ENCODE peak calls at places on chromosomes 6 and 20, in ten cellular contexts. One of them, this sample, is unnamed.

GRCh38 chr20:64223526-64224067 is 32.0 kb upstream of the PCMTD2 start:
- DNase-seq in H1: peak
- DNase-seq in A549: no peak
- DNase-seq in sigmoid colon: no peak
- DNase-seq in GM12878: no peak
- DNase-seq in suprapubic skin: no peak
- DNase-seq in HepG2: peak
- DNase-seq in ovary: peak
- DNase-seq in transverse colon: no peak
- DNase-seq in stomach: no peak
- DNase-seq in this sample: no peak

GRCh38 chr6:44960898-44961297 is 367.2 kb upstream of the RUNX2 start:
- DNase-seq in transverse colon: no peak
- DNase-seq in GM12878: peak
- DNase-seq in H1: no peak
- DNase-seq in HepG2: peak
- DNase-seq in sigmoid colon: no peak
- DNase-seq in suprapubic skin: no peak
- DNase-seq in A549: no peak
- DNase-seq in stomach: no peak
- DNase-seq in ovary: no peak
- DNase-seq in this sample: no peak

GRCh38 chr20:3687655-3688054 is 5.8 kb upstream of the ADAM33 start:
- DNase-seq in ovary: no peak
- DNase-seq in suprapubic skin: no peak
- DNase-seq in A549: peak
- DNase-seq in GM12878: no peak
- DNase-seq in sigmoid colon: no peak
- DNase-seq in HepG2: peak
- DNase-seq in stomach: no peak
- DNase-seq in H1: no peak
- DNase-seq in transverse colon: no peak
- DNase-seq in this sample: no peak

GRCh38 chr6:110075406-110075805 is 97.3 kb downstream of the GPR6 start:
- DNase-seq in suprapubic skin: no peak
- DNase-seq in sigmoid colon: no peak
- DNase-seq in GM12878: no peak
- DNase-seq in ovary: no peak
- DNase-seq in A549: no peak
- DNase-seq in H1: no peak
- DNase-seq in transverse colon: no peak
- DNase-seq in HepG2: no peak
- DNase-seq in stomach: no peak
- DNase-seq in this sample: no peak

GRCh38 chr6:12769556-12770255 is 53.1 kb downstream of the PHACTR1 start:
- DNase-seq in stomach: no peak
- DNase-seq in transverse colon: no peak
- DNase-seq in suprapubic skin: no peak
- DNase-seq in HepG2: no peak
- DNase-seq in ovary: no peak
- DNase-seq in A549: no peak
- DNase-seq in H1: no peak
- DNase-seq in GM12878: no peak
- DNase-seq in sigmoid colon: no peak
- DNase-seq in this sample: no peak

GRCh38 chr20:63290136-63290676 is 2.8 kb upstream of the COL20A1 start:
- DNase-seq in GM12878: no peak
- DNase-seq in A549: no peak
- DNase-seq in suprapubic skin: no peak
- DNase-seq in ovary: no peak
- DNase-seq in H1: no peak
- DNase-seq in sigmoid colon: no peak
- DNase-seq in transverse colon: no peak
- DNase-seq in stomach: no peak
- DNase-seq in HepG2: no peak
- DNase-seq in this sample: no peak

GRCh38 chr20:54161008-54161820 is 12.6 kb downstream of the CYP24A1 start:
- DNase-seq in transverse colon: no peak
- DNase-seq in ovary: no peak
- DNase-seq in A549: peak
- DNase-seq in suprapubic skin: no peak
- DNase-seq in H1: no peak
- DNase-seq in sigmoid colon: no peak
- DNase-seq in HepG2: no peak
- DNase-seq in stomach: no peak
- DNase-seq in GM12878: no peak
- DNase-seq in this sample: no peak

GRCh38 chr6:63764318-63764916 is 128.8 kb downstream of the PHF3 start:
- DNase-seq in HepG2: peak
- DNase-seq in stomach: no peak
- DNase-seq in A549: peak
- DNase-seq in suprapubic skin: no peak
- DNase-seq in H1: no peak
- DNase-seq in sigmoid colon: no peak
- DNase-seq in ovary: no peak
- DNase-seq in GM12878: peak
- DNase-seq in transverse colon: no peak
- DNase-seq in this sample: no peak

GRCh38 chr6:143449731-143450452 is 603 bp downstream of the ADAT2 start:
- DNase-seq in A549: peak
- DNase-seq in transverse colon: peak
- DNase-seq in H1: no peak
- DNase-seq in GM12878: peak
- DNase-seq in ovary: no peak
- DNase-seq in suprapubic skin: no peak
- DNase-seq in sigmoid colon: no peak
- DNase-seq in stomach: no peak
- DNase-seq in HepG2: peak
- DNase-seq in this sample: peak

GRCh38 chr6:70860044-70860443 is 96.8 kb downstream of the B3GAT2 start:
- DNase-seq in GM12878: no peak
- DNase-seq in stomach: no peak
- DNase-seq in HepG2: no peak
- DNase-seq in transverse colon: no peak
- DNase-seq in ovary: no peak
- DNase-seq in H1: no peak
- DNase-seq in sigmoid colon: no peak
- DNase-seq in A549: no peak
- DNase-seq in suprapubic skin: no peak
- DNase-seq in this sample: no peak

GRCh38 chr6:144816936-144817335 is 531.8 kb downstream of the UTRN start:
- DNase-seq in suprapubic skin: no peak
- DNase-seq in transverse colon: no peak
- DNase-seq in ovary: no peak
- DNase-seq in GM12878: no peak
- DNase-seq in H1: no peak
- DNase-seq in HepG2: peak
- DNase-seq in sigmoid colon: no peak
- DNase-seq in A549: no peak
- DNase-seq in stomach: no peak
- DNase-seq in this sample: no peak

GRCh38 chr6:68651018-68651985 is 16.2 kb downstream of the ADGRB3 start:
- DNase-seq in stomach: no peak
- DNase-seq in HepG2: no peak
- DNase-seq in A549: no peak
- DNase-seq in transverse colon: no peak
- DNase-seq in suprapubic skin: no peak
- DNase-seq in ovary: no peak
- DNase-seq in sigmoid colon: no peak
- DNase-seq in H1: no peak
- DNase-seq in GM12878: no peak
- DNase-seq in this sample: no peak
- H3K4me3 ChIP-seq in stomach: no peak
- H3K4me3 ChIP-seq in HepG2: no peak
- H3K4me3 ChIP-seq in A549: no peak
- H3K4me3 ChIP-seq in transverse colon: no peak
- H3K4me3 ChIP-seq in suprapubic skin: no peak
- H3K4me3 ChIP-seq in ovary: no peak
- H3K4me3 ChIP-seq in sigmoid colon: no peak
- H3K4me3 ChIP-seq in H1: no peak
- H3K4me3 ChIP-seq in GM12878: no peak
- H3K4me3 ChIP-seq in this sample: no peak

DNA sequence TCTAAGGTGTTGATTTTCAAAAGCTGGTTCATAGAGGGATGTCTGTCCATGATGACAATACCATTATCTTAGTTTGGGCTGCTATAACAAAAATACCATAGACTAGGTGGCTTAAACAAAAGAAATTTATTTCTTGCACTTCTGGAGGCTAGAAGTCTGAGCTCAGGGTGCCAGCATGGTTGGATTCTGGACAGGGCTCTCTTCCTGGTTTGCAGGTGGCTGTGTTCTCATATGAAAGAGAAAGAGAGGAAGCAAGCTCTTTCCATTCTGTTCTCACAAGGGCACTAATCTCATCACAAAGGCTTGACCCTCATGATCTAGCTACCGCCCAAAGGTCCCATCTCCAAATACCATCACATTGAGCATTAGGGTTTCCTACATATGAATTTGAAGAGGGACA is 144.5 kb upstream of the SLC24A3 start:
- DNase-seq in GM12878: no peak
- DNase-seq in H1: no peak
- DNase-seq in stomach: no peak
- DNase-seq in HepG2: no peak
- DNase-seq in suprapubic skin: no peak
- DNase-seq in transverse colon: no peak
- DNase-seq in ovary: no peak
- DNase-seq in A549: no peak
- DNase-seq in sigmoid colon: no peak
- DNase-seq in this sample: no peak
- TF ChIP-seq EP300 in GM12878: no peak
- TF ChIP-seq EP300 in H1: no peak
- TF ChIP-seq EP300 in stomach: no peak
- TF ChIP-seq EP300 in HepG2: no peak
- TF ChIP-seq EP300 in suprapubic skin: no peak
- TF ChIP-seq EP300 in transverse colon: no peak
- TF ChIP-seq EP300 in ovary: no peak
- TF ChIP-seq EP300 in A549: no peak
- TF ChIP-seq EP300 in sigmoid colon: no peak
- TF ChIP-seq EP300 in this sample: no peak

DNA sequence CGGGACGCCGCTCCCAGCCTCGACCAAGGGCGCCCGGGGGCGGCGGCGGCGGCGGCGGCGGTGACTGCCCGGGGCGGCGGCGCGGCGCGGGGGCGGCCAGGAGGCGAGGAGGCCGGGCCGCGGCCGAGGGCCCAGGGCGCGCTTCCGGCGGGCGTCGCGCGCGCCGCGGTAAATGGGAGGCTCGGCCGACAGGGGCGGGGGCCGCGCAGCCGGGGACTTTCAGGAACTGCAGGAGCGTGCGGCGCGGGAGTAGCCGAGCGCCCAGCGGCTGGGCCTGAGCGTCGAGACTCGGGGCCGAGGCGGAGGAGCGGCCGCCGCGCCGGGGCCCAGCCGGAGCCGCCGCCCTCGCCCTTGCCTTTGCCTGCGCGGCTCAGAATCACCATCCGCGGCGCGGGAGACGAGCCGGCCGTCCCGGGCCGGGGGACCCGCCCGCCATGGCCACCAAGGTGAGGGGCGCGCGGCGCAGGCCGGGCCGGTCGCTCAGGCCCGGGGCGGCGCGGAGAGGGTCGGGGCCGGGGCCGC is at the start of gene SNX9:
- DNase-seq in H1: no peak
- DNase-seq in GM12878: no peak
- DNase-seq in suprapubic skin: peak
- DNase-seq in stomach: peak
- DNase-seq in HepG2: peak
- DNase-seq in ovary: peak
- DNase-seq in sigmoid colon: peak
- DNase-seq in A549: peak
- DNase-seq in transverse colon: peak
- DNase-seq in this sample: peak
- TF ChIP-seq POLR2A in H1: peak
- TF ChIP-seq POLR2A in GM12878: peak
- TF ChIP-seq POLR2A in suprapubic skin: peak
- TF ChIP-seq POLR2A in stomach: no peak
- TF ChIP-seq POLR2A in HepG2: peak
- TF ChIP-seq POLR2A in ovary: peak
- TF ChIP-seq POLR2A in sigmoid colon: no peak
- TF ChIP-seq POLR2A in A549: peak
- TF ChIP-seq POLR2A in transverse colon: peak
- TF ChIP-seq POLR2A in this sample: peak

DNA sequence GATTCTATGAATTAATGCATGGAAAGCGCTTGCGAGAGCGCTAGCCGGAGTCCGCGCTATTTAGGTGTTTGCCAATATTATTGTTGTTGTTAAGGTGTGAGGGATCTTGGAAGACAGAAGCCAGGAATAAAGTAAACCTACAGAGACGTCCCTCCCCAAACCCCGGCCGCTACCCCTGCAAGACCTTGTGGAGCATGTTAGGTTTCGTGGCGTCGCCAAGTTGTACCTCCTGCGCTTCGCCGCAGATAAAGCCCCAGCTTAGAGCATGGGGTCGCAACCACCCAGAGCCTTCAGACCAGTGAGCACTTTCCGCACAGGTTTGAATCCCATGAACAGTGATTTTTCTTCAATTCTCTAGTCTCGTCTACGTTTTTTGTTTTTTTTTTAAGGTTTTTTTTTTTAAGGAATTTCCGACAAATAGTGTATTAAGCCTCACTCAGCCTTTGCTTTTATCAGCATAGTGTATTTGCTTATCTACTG is 16.9 kb upstream of the ZSCAN9 start:
- DNase-seq in GM12878: no peak
- DNase-seq in ovary: no peak
- DNase-seq in sigmoid colon: no peak
- DNase-seq in stomach: no peak
- DNase-seq in A549: no peak
- DNase-seq in H1: no peak
- DNase-seq in transverse colon: no peak
- DNase-seq in suprapubic skin: no peak
- DNase-seq in HepG2: no peak
- DNase-seq in this sample: no peak
- H3K4me3 ChIP-seq in GM12878: peak
- H3K4me3 ChIP-seq in ovary: no peak
- H3K4me3 ChIP-seq in sigmoid colon: no peak
- H3K4me3 ChIP-seq in stomach: peak
- H3K4me3 ChIP-seq in A549: peak
- H3K4me3 ChIP-seq in H1: peak
- H3K4me3 ChIP-seq in transverse colon: no peak
- H3K4me3 ChIP-seq in suprapubic skin: peak
- H3K4me3 ChIP-seq in HepG2: peak
- H3K4me3 ChIP-seq in this sample: no peak

DNA sequence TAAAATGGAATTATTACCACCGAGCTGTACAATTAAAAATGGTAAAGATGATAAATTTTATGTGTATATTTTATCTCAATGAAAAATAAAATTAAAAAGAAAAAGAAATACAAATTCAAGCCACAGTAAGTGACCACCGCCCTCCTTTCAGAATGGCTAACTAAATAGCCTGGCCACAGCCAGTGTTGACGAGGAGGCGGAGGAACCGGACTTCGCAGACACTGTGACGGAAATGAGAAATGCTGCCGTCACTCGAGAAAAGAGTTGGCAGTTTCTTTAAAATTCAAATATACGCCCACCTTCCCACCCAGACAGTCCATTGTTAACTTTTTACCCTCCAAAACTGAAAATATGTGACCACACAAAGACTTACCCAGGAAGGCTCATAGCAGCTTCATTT is 50.0 kb downstream of the FOXF2 start:
- DNase-seq in GM12878: no peak
- DNase-seq in A549: no peak
- DNase-seq in suprapubic skin: no peak
- DNase-seq in stomach: no peak
- DNase-seq in H1: no peak
- DNase-seq in transverse colon: no peak
- DNase-seq in sigmoid colon: no peak
- DNase-seq in ovary: no peak
- DNase-seq in HepG2: no peak
- DNase-seq in this sample: no peak
- TF ChIP-seq EP300 in GM12878: no peak
- TF ChIP-seq EP300 in A549: no peak
- TF ChIP-seq EP300 in suprapubic skin: no peak
- TF ChIP-seq EP300 in stomach: no peak
- TF ChIP-seq EP300 in H1: no peak
- TF ChIP-seq EP300 in transverse colon: no peak
- TF ChIP-seq EP300 in sigmoid colon: no peak
- TF ChIP-seq EP300 in ovary: no peak
- TF ChIP-seq EP300 in HepG2: no peak
- TF ChIP-seq EP300 in this sample: no peak

This sample was measured in tibial nerve.